ENCODE peak calls at places on chromosomes 13 and 19, in eight cellular contexts. I, Q, V, H, C, J, W and Z are unnamed samples.

GRCh38 chr19:32289566-32290210 is 55.7 kb upstream of the ZNF507 start:
- DNase-seq in I (no peak), H (no peak), C (no peak), J (no peak), W (no peak), V (no peak), Q (no peak), Z (no peak)

GRCh38 chr13:90414691-90415596 is 932.5 kb upstream of the MIR17HG start:
- DNase-seq in J (no peak), I (no peak), V (peak; percentile 66), W (no peak), C (peak; percentile 47), Q (no peak), H (peak; percentile 80), Z (no peak)

GRCh38 chr13:110298221-110298565 is 8.8 kb downstream of the COL4A1 start:
- DNase-seq in Q (no peak), I (no peak), H (no peak), J (no peak), W (no peak), C (no peak), V (no peak), Z (no peak)

GRCh38 chr13:27587083-27587482 is 33.2 kb downstream of the LNX2 start:
- DNase-seq in C (no peak), H (no peak), W (no peak), V (no peak), J (no peak), Q (no peak), I (no peak), Z (no peak)

GRCh38 chr13:109715902-109716301 is 70.5 kb downstream of the IRS2 start:
- DNase-seq in C (peak; percentile 13), Q (no peak), V (no peak), I (peak; percentile 38), J (no peak), W (no peak), H (no peak), Z (no peak)

GRCh38 chr19:10001899-10002298 is 8.4 kb downstream of the COL5A3 start:
- DNase-seq in J (no peak), W (no peak), C (peak; percentile 32), I (peak; percentile 17), H (no peak), V (no peak), Q (peak; percentile 39), Z (no peak)

GRCh38 chr13:75181906-75182305 is 300.1 kb downstream of the TBC1D4 start:
- DNase-seq in Q (no peak), C (peak; percentile 80), W (no peak), I (no peak), J (no peak), V (peak; percentile 96), H (peak; percentile 91), Z (no peak)

GRCh38 chr19:57583104-57583520 is 833 bp upstream of the ZIK1 start:
- DNase-seq in C (no peak), J (no peak), V (no peak), Q (no peak), H (no peak), I (no peak), W (no peak), Z (no peak)

GRCh38 chr13:19586904-19587634 is 25.7 kb upstream of the TPTE2 start:
- DNase-seq in Q (no peak), W (peak; percentile 48), I (no peak), J (no peak), C (peak; percentile 87), V (no peak), H (peak; percentile 41), Z (no peak)

GRCh38 chr13:103046676-103047075 is 19.5 kb downstream of the SLC10A2 start:
- DNase-seq in I (no peak), J (no peak), Q (no peak), H (no peak), C (no peak), W (no peak), V (no peak), Z (no peak)

GRCh38 chr13:79898996-79899395 is 418.0 kb downstream of the NDFIP2 start:
- DNase-seq in I (no peak), V (no peak), C (no peak), J (no peak), Q (no peak), W (no peak), H (no peak), Z (no peak)

GRCh38 chr13:46516624-46517318 is 36.2 kb upstream of the LRCH1 start:
- DNase-seq in W (no peak), I (peak; percentile 47), J (no peak), V (no peak), Q (no peak), H (no peak), C (no peak), Z (no peak)

GRCh38 chr13:40024962-40025714 is 369.7 kb downstream of the COG6 start:
- DNase-seq in I (no peak), W (no peak), J (no peak), V (no peak), H (no peak), Q (no peak), C (no peak), Z (no peak)

GRCh38 chr19:5298502-5298901 is 42.1 kb downstream of the PTPRS start:
- DNase-seq in J (no peak), H (no peak), V (no peak), I (no peak), C (peak; percentile 94), W (no peak), Q (peak; percentile 85), Z (peak; percentile 87)

GRCh38 chr13:114208134-114208533 is 26.6 kb upstream of the CDC16 start:
- DNase-seq in I (no peak), C (no peak), V (no peak), H (no peak), W (no peak), J (no peak), Q (no peak), Z (no peak)

GRCh38 chr19:17719730-17720486 is 628 bp downstream of the MAP1S start:
- DNase-seq in J (no peak), C (peak; percentile 34), H (no peak), I (peak; percentile 37), Q (peak; percentile 79), V (no peak), W (no peak), Z (no peak)

GRCh38 chr19:5131031-5131865 is 162.3 kb downstream of the KDM4B start:
- DNase-seq in J (no peak), I (no peak), Q (no peak), C (no peak), V (no peak), H (no peak), W (no peak), Z (no peak)

GRCh38 chr13:42041017-42041683 is 7.3 kb upstream of the DGKH start:
- DNase-seq in J (no peak), H (peak; percentile 48), I (peak; percentile 68), W (peak; percentile 13), V (peak; percentile 56), C (peak; percentile 58), Q (peak; percentile 40), Z (no peak)

GRCh38 chr13:42038661-42039456 is 9.6 kb upstream of the DGKH start:
- DNase-seq in V (no peak), Q (no peak), C (no peak), J (no peak), I (peak; percentile 17), W (no peak), H (no peak), Z (no peak)

GRCh38 chr13:42039946-42040729 is 8.3 kb upstream of the DGKH start:
- DNase-seq in C (peak; percentile 76), V (peak; percentile 83), W (peak; percentile 79), J (peak; percentile 70), H (peak; percentile 80), I (peak; percentile 87), Q (peak; percentile 85), Z (peak; percentile 94)

GRCh38 chr13:42040730-42041016 is 7.8 kb upstream of the DGKH start:
- DNase-seq in H (no peak), I (no peak), V (no peak), Q (no peak), W (no peak), J (no peak), C (no peak), Z (no peak)

GRCh38 chr13:42039457-42039945 is 8.9 kb upstream of the DGKH start:
- DNase-seq in H (no peak), V (no peak), Q (no peak), W (peak; percentile 6), J (no peak), I (no peak), C (peak; percentile 27), Z (no peak)
- H3K27ac ChIP-seq in H (peak overlapping the region; percentile 71), V (peak overlapping the region; percentile 65), Q (peak overlapping the region; percentile 86), W (peak overlapping the region; percentile 53), J (peak overlapping the region; percentile 97), I (no peak overlapping the region), C (peak overlapping the region; percentile 67), Z (peak overlapping the region; percentile 95)

DNA sequence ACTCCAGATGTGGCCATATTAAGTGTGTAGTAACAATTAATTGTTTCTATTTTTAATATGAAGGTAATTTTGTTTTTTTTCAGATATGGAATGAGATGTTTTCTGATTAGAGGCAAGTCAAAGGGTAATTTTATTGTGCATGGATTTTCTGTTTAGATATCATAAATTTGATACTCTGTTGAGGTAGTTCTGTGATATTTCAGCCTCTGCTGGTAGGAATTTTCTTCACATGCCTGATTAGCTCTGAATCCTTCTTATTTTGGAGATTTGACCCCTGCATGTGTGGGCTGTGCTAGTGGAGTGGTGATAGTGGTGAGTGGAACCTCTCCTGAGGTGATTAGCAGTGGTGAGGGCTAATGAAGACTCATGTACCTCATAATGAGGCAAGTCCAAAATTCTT is 301.4 kb downstream of the GPC5 start:
- DNase-seq in W (no peak), Q (no peak), I (no peak), V (no peak), H (no peak), J (no peak), C (no peak), Z (no peak)
- TF ChIP-seq CTCF in W (no peak), Q (no peak), I (no peak), V (no peak), H (no peak), J (no peak), C (no peak), Z (no peak)

GRCh38 chr19:40603071-40603718 is 2.0 kb downstream of the LTBP4 start:
- DNase-seq in W (no peak), H (peak; percentile 57), V (peak; percentile 37), C (peak; percentile 31), I (peak; percentile 85), J (no peak), Q (no peak), Z (no peak)

GRCh38 chr19:40598918-40599307 is 2.3 kb upstream of the LTBP4 start:
- DNase-seq in J (no peak), H (no peak), W (no peak), Q (no peak), V (no peak), I (no peak), C (no peak), Z (no peak)

GRCh38 chr19:40600086-40600917 is 867 bp upstream of the LTBP4 start:
- DNase-seq in I (peak; percentile 23), C (no peak), V (no peak), W (no peak), H (no peak), Q (no peak), J (no peak), Z (no peak)

GRCh38 chr19:40599331-40600085 is 1.7 kb upstream of the LTBP4 start:
- DNase-seq in W (no peak), C (peak; percentile 7), H (no peak), V (no peak), J (no peak), I (peak; percentile 28), Q (no peak), Z (no peak)

GRCh38 chr19:40601061-40601973 is at the start of gene LTBP4:
- DNase-seq in I (peak; percentile 72), W (no peak), C (no peak), V (no peak), J (no peak), H (no peak), Q (peak; percentile 51), Z (no peak)
- H3K27me3 ChIP-seq in I (peaks cover 83% of the 10 kb centered on the region), W (peaks cover 53% of the 10 kb centered on the region), C (no peaks in the 10 kb centered on the region), V (peaks cover 4% of the 10 kb centered on the region), J (no peaks in the 10 kb centered on the region), H (no peaks in the 10 kb centered on the region), Q (no peaks in the 10 kb centered on the region), Z (peaks cover 22% of the 10 kb centered on the region)

GRCh38 chr13:50529154-50529882 is 314.2 kb downstream of the DLEU7 start:
- DNase-seq in V (peak; percentile 81), W (no peak), I (no peak), C (peak; percentile 14), J (peak; percentile 37), Q (peak; percentile 88), H (peak; percentile 95), Z (peak; percentile 91)
- H3K27ac ChIP-seq in V (peak overlapping the region; percentile 39), W (no peak overlapping the region), I (no peak overlapping the region), C (no peak overlapping the region), J (peak overlapping the region; percentile 60), Q (peak overlapping the region; percentile 30), H (peak overlapping the region; percentile 91), Z (peak overlapping the region; percentile 67)